ENCODE peak calls at places on chromosomes 11 and 22, in ten cellular contexts. O is lung; Q is sigmoid colon; X is CD4-positive, alpha-beta memory T cell; R is ovary; E is RWPE1; F is stomach; J is fibroblast of lung; P is CD8-positive, alpha-beta memory T cell; A is AG04450. S is an unnamed sample.

GRCh38 chr22:45678961-45679912 is 7.6 kb downstream of the ATXN10 start:
- DNase-seq in Q (no peak), R (no peak), A (peak), P (no peak), O (no peak), X (no peak), F (no peak), E (peak), J (peak), S (no peak)

GRCh38 chr11:31340903-31341572 is 28.5 kb downstream of the DCDC1 start:
- DNase-seq in A (no peak), Q (no peak), P (no peak), O (no peak), R (no peak), E (no peak), J (peak), X (peak), F (no peak), S (no peak)

GRCh38 chr22:17924735-17925727 is 99.3 kb downstream of the MICAL3 start:
- DNase-seq in Q (no peak), F (peak), X (no peak), A (no peak), P (no peak), R (no peak), E (no peak), J (no peak), O (no peak), S (no peak)

GRCh38 chr11:12860827-12861226 is 148.3 kb upstream of the RASSF10 start:
- DNase-seq in P (no peak), J (no peak), R (no peak), X (no peak), A (no peak), O (no peak), F (no peak), Q (no peak), E (no peak), S (no peak)

GRCh38 chr22:27405672-27406388 is 395.7 kb downstream of the MN1 start:
- DNase-seq in Q (no peak), P (no peak), A (no peak), F (peak), R (peak), J (peak), X (no peak), E (peak), O (peak), S (peak)

GRCh38 chr11:100870138-100870537 is 183.1 kb downstream of the ARHGAP42 start:
- DNase-seq in O (no peak), A (no peak), R (no peak), P (no peak), F (no peak), X (no peak), Q (no peak), J (no peak), E (no peak), S (no peak)

GRCh38 chr11:30422828-30423648 is 100.1 kb downstream of the ARL14EP start:
- DNase-seq in A (no peak), P (no peak), E (no peak), Q (no peak), R (no peak), X (no peak), F (peak), J (no peak), O (no peak), S (no peak)

GRCh38 chr11:64186205-64187165 is 514 bp downstream of the STIP1 start:
- DNase-seq in E (no peak), Q (peak), A (no peak), P (peak), R (no peak), X (peak), F (no peak), J (no peak), O (no peak), S (no peak)

GRCh38 chr22:31099841-31100761 is 7.3 kb downstream of the SELENOM start:
- DNase-seq in O (no peak), F (no peak), P (no peak), E (no peak), Q (peak), X (no peak), J (no peak), R (peak), A (no peak), S (no peak)

GRCh38 chr22:17410576-17410975 is 41.3 kb downstream of the CECR2 start:
- DNase-seq in X (no peak), J (no peak), R (no peak), E (no peak), F (no peak), O (no peak), A (no peak), Q (no peak), P (no peak), S (no peak)

GRCh38 chr11:42524534-42525227 is 787.1 kb upstream of the API5 start:
- DNase-seq in E (peak), F (peak), J (peak), Q (peak), P (no peak), R (peak), O (peak), A (no peak), X (no peak), S (peak)

GRCh38 chr11:11659567-11660341 is 37.9 kb upstream of the GALNT18 start:
- DNase-seq in F (no peak), R (no peak), A (no peak), P (no peak), O (no peak), J (no peak), X (no peak), Q (no peak), E (no peak), S (no peak)

GRCh38 chr22:20249797-20250354 is 18.2 kb downstream of the RTN4R start:
- DNase-seq in O (no peak), X (no peak), E (no peak), F (no peak), A (no peak), Q (peak), P (no peak), J (peak), R (peak), S (peak)

GRCh38 chr11:75522645-75523044 is 3.1 kb downstream of the GDPD5 start:
- DNase-seq in J (no peak), P (no peak), R (no peak), Q (no peak), A (no peak), X (no peak), F (no peak), O (no peak), E (no peak), S (no peak)
- H3K27ac ChIP-seq in J (no peak), P (no peak), R (no peak), Q (no peak), A (no peak), X (peak), F (no peak), O (no peak), E (no peak), S (no peak)

GRCh38 chr11:57638005-57638760 is 11.5 kb downstream of the YPEL4 start:
- DNase-seq in R (peak), P (no peak), Q (peak), A (peak), O (peak), E (peak), J (peak), F (peak), X (no peak), S (peak)
- H3K27ac ChIP-seq in R (peak), P (no peak), Q (peak), A (peak), O (peak), E (peak), J (peak), F (peak), X (no peak), S (no peak)

GRCh38 chr11:67302571-67303131 is 679 bp upstream of the SSH3 start:
- DNase-seq in E (no peak), R (no peak), X (no peak), Q (peak), P (no peak), A (no peak), F (peak), O (peak), J (peak), S (peak)
- H3K27ac ChIP-seq in E (peak), R (peak), X (peak), Q (peak), P (no peak), A (peak), F (peak), O (peak), J (no peak), S (peak)

GRCh38 chr22:49587987-49588386 is 239.7 kb downstream of the BRD1 start:
- DNase-seq in J (no peak), X (no peak), A (no peak), O (no peak), R (no peak), F (no peak), P (no peak), Q (no peak), E (no peak), S (no peak)

GRCh38 chr22:49589811-49590210 is 237.9 kb downstream of the BRD1 start:
- DNase-seq in E (no peak), A (no peak), R (no peak), J (no peak), O (no peak), P (no peak), Q (peak), F (no peak), X (no peak), S (no peak)

GRCh38 chr22:49588739-49589138 is 238.9 kb downstream of the BRD1 start:
- DNase-seq in E (no peak), R (no peak), F (no peak), X (no peak), J (no peak), Q (no peak), A (no peak), P (no peak), O (no peak), S (no peak)

GRCh38 chr22:49590381-49590780 is 237.3 kb downstream of the BRD1 start:
- DNase-seq in A (no peak), X (no peak), J (no peak), E (no peak), P (no peak), R (no peak), Q (peak), O (no peak), F (no peak), S (no peak)

DNA sequence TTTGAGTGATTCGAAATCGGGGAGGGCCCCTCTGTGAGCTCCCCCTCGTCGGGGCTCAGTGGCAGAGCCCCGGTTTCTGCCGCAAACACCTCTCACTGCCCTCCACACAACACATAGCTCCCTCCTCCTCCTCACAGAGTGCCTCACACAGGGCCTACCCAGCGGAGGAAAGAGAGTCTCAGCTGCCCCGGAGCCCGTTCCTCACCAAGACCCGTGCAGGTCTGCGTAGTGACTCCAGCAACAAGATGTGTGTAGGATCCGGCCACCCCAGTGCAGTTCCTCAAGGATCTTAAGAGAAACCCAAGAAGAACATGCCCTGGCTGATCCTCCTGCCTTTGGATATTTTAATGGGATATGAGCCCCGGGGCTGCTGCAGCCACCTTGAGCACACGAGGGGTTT is 238.4 kb downstream of the BRD1 start:
- DNase-seq in O (no peak), A (no peak), R (no peak), Q (no peak), F (no peak), J (no peak), P (no peak), X (no peak), E (no peak), S (no peak)
- H3K27ac ChIP-seq in O (no peak), A (no peak), R (no peak), Q (no peak), F (no peak), J (no peak), P (no peak), X (no peak), E (no peak), S (no peak)

GRCh38 chr11:10030122-10030490 is 263.9 kb downstream of the SBF2 start:
- DNase-seq in Q (no peak), X (no peak), R (no peak), A (no peak), P (no peak), J (no peak), O (no peak), F (no peak), E (no peak), S (no peak)

GRCh38 chr11:10026514-10026913 is 267.5 kb downstream of the SBF2 start:
- DNase-seq in A (peak), X (no peak), E (no peak), J (peak), R (no peak), P (no peak), O (no peak), F (no peak), Q (no peak), S (no peak)

GRCh38 chr11:10032991-10033390 is 261.0 kb downstream of the SBF2 start:
- DNase-seq in A (no peak), Q (no peak), R (no peak), F (no peak), E (peak), J (no peak), P (no peak), X (no peak), O (no peak), S (no peak)

GRCh38 chr11:10029386-10030121 is 264.5 kb downstream of the SBF2 start:
- DNase-seq in A (no peak), O (no peak), P (no peak), F (no peak), Q (no peak), J (no peak), R (no peak), X (no peak), E (no peak), S (no peak)
- H3K27ac ChIP-seq in A (no peak), O (no peak), P (no peak), F (no peak), Q (no peak), J (no peak), R (no peak), X (no peak), E (no peak), S (no peak)

GRCh38 chr11:129854229-129854805 is 38.7 kb downstream of the TMEM45B start:
- DNase-seq in A (no peak), O (no peak), J (no peak), E (no peak), Q (no peak), X (no peak), F (no peak), P (no peak), R (no peak), S (no peak)

GRCh38 chr11:129852125-129852740 is 36.6 kb downstream of the TMEM45B start:
- DNase-seq in E (no peak), A (no peak), R (no peak), P (no peak), O (no peak), Q (no peak), X (no peak), J (no peak), F (no peak), S (no peak)

GRCh38 chr11:129853508-129854228 is 38.0 kb downstream of the TMEM45B start:
- DNase-seq in O (peak), A (no peak), P (peak), Q (no peak), E (peak), F (peak), X (peak), R (peak), J (peak), S (peak)

GRCh38 chr11:129856036-129856435 is 39.3 kb downstream of the NFRKB start:
- DNase-seq in A (no peak), E (no peak), F (no peak), P (no peak), Q (no peak), X (no peak), O (no peak), J (no peak), R (no peak), S (no peak)

DNA sequence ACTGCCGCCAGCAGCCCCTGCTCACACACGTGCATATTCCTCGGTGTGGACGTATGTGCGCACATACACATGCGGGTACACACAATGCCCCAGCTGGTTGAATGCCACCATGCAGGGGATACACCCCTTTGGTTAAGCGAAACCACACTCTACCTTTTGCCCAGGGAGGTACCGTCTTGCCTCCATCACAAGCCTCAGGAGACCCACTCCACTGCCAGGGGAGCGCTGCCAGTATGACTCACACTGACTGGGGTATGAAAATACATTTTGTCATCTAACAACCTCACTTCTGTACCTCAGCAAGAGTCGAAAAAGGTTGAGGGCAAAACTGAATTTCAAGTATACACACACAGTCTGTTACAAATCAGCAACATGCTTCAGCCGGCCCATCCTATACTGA is 39.4 kb downstream of the TMEM45B start:
- DNase-seq in Q (no peak), O (no peak), F (no peak), R (no peak), P (no peak), E (no peak), A (no peak), X (no peak), J (no peak), S (no peak)
- H3K27ac ChIP-seq in Q (no peak), O (no peak), F (no peak), R (no peak), P (no peak), E (peak), A (no peak), X (no peak), J (no peak), S (no peak)

GRCh38 chr11:65894034-65894591 is 3.6 kb downstream of the CCDC85B start:
- DNase-seq in X (peak), P (no peak), A (no peak), F (no peak), J (no peak), Q (no peak), R (no peak), E (no peak), O (no peak), S (no peak)
- H3K27ac ChIP-seq in X (peak), P (peak), A (peak), F (peak), J (peak), Q (peak), R (no peak), E (peak), O (peak), S (peak)

DNA sequence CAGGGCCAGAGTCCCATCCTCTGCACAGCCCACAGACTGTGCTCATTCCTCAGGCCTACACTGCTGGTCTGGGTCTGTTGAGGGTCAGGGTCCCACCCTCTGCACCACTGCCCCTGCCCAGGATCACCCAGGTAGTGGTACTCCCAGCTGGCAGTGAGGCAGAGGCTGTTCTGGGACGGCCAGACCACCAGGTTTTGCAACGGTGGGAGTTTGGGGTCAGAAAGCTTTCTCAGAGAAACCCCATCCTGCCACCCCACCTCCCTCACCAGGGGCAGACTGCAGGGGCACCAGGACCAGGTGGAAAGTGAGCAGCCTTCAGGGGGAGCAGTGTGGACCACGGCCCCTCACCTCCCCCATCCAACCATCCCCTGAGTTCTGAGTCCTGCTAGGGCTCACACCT is 10.8 kb downstream of the NPTXR start:
- DNase-seq in J (no peak), X (no peak), R (no peak), O (no peak), F (no peak), P (no peak), Q (no peak), A (no peak), E (no peak), S (peak)
- H3K27ac ChIP-seq in J (no peak), X (no peak), R (no peak), O (no peak), F (no peak), P (no peak), Q (no peak), A (no peak), E (no peak), S (no peak)

S was measured in psoas muscle.